ENCODE peak calls at places on chromosomes 13 and 19, in five cellular contexts. W is CD4-positive, alpha-beta memory T cell; E is heart right ventricle; S is neuronal stem cell; F is coronary artery. R is an unnamed sample.

GRCh38 chr13:109494955-109495354 is 291.4 kb downstream of the IRS2 start:
- DNase-seq in F (no peak), E (no peak), S (no peak), W (no peak), R (no peak)

GRCh38 chr13:50999641-51000040 is 90.0 kb downstream of the RNASEH2B start:
- DNase-seq in S (no peak), W (no peak), E (no peak), F (no peak), R (no peak)

GRCh38 chr13:39266426-39266825 is 228.2 kb downstream of the NHLRC3 start:
- DNase-seq in F (no peak), S (no peak), W (no peak), E (no peak), R (no peak)

GRCh38 chr19:1591421-1592022 is 1.1 kb downstream of the MBD3 start:
- DNase-seq in F (peak; percentile 72), E (no peak), S (no peak), W (no peak), R (peak; percentile 36)

GRCh38 chr19:10269333-10270179 is 1.4 kb upstream of the ICAM1 start:
- DNase-seq in W (peak; percentile 85), F (peak; percentile 89), E (peak; percentile 89), S (peak; percentile 69), R (peak; percentile 77)

GRCh38 chr13:36998624-36999041 is 507 bp downstream of the ALG5 start:
- DNase-seq in W (no peak), F (peak; percentile 77), S (no peak), E (peak; percentile 26), R (peak; percentile 19)

GRCh38 chr19:23095406-23095805 is 21.4 kb upstream of the ZNF730 start:
- DNase-seq in F (no peak), W (no peak), E (no peak), S (no peak), R (no peak)

GRCh38 chr13:36713842-36714241 is 40.0 kb downstream of the SERTM1 start:
- DNase-seq in S (no peak), E (no peak), F (no peak), W (no peak), R (no peak)

GRCh38 chr19:35353635-35354034 is 4.6 kb upstream of the FFAR3 start:
- DNase-seq in E (no peak), S (no peak), F (no peak), W (no peak), R (no peak)

GRCh38 chr13:51635137-51635878 is 51.0 kb downstream of the WDFY2 start:
- DNase-seq in E (no peak), S (no peak), W (no peak), F (no peak), R (no peak)

GRCh38 chr19:610801-611505 is 21.3 kb downstream of the HCN2 start:
- DNase-seq in F (no peak), W (peak; percentile 73), S (no peak), E (peak; percentile 76), R (no peak)

GRCh38 chr19:4768934-4769777 is 22.4 kb upstream of the FEM1A start:
- DNase-seq in E (peak; percentile 71), S (peak; percentile 97), W (peak; percentile 81), F (no peak), R (peak; percentile 84)

GRCh38 chr13:77384999-77385398 is 58.1 kb upstream of the MYCBP2 start:
- DNase-seq in S (no peak), W (no peak), F (no peak), E (no peak), R (no peak)

GRCh38 chr19:28541602-28542393 is 671.2 kb downstream of the UQCRFS1 start:
- DNase-seq in W (no peak), F (no peak), E (no peak), S (no peak), R (no peak)

GRCh38 chr19:28541029-28541428 is 671.9 kb downstream of the UQCRFS1 start:
- DNase-seq in W (no peak), F (no peak), S (no peak), E (no peak), R (no peak)

GRCh38 chr19:28544451-28545261 is 668.3 kb downstream of the UQCRFS1 start:
- DNase-seq in S (no peak), E (no peak), W (no peak), F (no peak), R (no peak)

GRCh38 chr19:28542394-28543243 is 670.3 kb downstream of the UQCRFS1 start:
- DNase-seq in W (no peak), F (no peak), S (no peak), E (no peak), R (no peak)

DNA sequence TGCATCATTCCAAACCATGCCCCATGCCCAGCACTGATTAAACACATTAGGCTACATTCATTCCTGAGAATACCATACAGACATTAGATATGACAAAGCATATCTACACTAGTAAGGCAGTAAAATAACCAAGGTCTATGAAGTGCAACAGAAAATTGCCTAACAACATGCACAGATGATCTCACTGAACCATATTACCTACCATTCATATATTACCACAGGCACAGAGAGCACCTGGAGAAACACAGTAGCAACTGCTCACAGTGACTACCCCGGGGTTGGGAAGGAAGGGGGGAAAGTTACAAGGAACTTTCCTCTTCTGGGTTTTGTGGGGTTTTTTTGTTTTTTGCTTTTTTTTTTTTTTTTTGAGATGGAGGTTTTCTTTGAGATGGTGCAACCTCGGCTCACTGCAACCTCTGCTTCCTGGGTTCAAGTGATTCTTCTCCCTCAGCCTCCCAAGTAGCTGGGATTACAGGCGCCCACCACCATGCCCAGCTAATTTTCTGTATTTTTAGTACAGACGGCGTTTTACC is 669.6 kb downstream of the UQCRFS1 start:
- DNase-seq in E (no peak), S (no peak), F (no peak), W (no peak), R (no peak)
- H3K27ac ChIP-seq in E (no peak overlapping the region), S (no peak overlapping the region), F (no peak overlapping the region), W (no peak overlapping the region), R (no peak overlapping the region)

GRCh38 chr13:31891472-31891871 is 140.1 kb upstream of the FRY start:
- DNase-seq in W (no peak), E (no peak), F (no peak), S (no peak), R (peak; percentile 25)

GRCh38 chr13:31895687-31896086 is 135.9 kb upstream of the FRY start:
- DNase-seq in F (no peak), S (no peak), E (no peak), W (no peak), R (no peak)

GRCh38 chr13:31898383-31899071 is 133.0 kb upstream of the FRY start:
- DNase-seq in S (no peak), E (no peak), W (peak; percentile 12), F (no peak), R (no peak)

GRCh38 chr13:31894931-31895330 is 136.6 kb upstream of the FRY start:
- DNase-seq in S (no peak), E (no peak), F (no peak), W (no peak), R (no peak)

DNA sequence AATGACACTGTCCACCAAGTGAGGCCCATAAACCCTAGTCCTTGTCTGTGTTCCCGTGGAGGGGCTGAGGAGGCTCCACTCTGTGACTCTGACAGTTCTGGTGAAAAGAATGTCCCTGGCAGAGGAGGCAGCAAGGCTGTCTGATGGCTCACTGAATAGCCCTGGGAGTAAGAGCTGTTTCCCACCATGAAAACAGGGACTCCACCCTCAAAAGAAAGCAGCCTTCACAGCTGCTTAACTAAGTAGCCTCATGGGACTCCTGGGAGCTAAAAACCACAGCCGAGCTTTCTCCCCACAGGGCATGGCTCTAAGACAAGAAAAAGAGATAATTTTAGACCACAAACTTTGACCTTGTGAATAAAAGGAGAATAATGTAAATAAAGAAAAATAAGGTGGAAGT is 135.1 kb upstream of the FRY start:
- DNase-seq in F (peak; percentile 81), W (no peak), S (no peak), E (peak; percentile 19), R (no peak)
- H3K27ac ChIP-seq in F (peak overlapping the region; percentile 62), W (no peak overlapping the region), S (no peak overlapping the region), E (peak overlapping the region; percentile 80), R (no peak overlapping the region)

GRCh38 chr13:79525051-79525450 is 44.1 kb downstream of the NDFIP2 start:
- DNase-seq in W (no peak), F (no peak), E (no peak), S (no peak), R (no peak)

GRCh38 chr13:79525458-79525857 is 44.5 kb downstream of the NDFIP2 start:
- DNase-seq in S (no peak), E (no peak), F (no peak), W (no peak), R (no peak)

GRCh38 chr13:79519252-79519651 is 38.3 kb downstream of the NDFIP2 start:
- DNase-seq in W (no peak), F (no peak), S (no peak), E (no peak), R (no peak)

GRCh38 chr13:79527698-79528097 is 46.7 kb downstream of the NDFIP2 start:
- DNase-seq in S (no peak), W (no peak), E (no peak), F (no peak), R (no peak)

GRCh38 chr13:79522583-79522982 is 41.6 kb downstream of the NDFIP2 start:
- DNase-seq in S (no peak), F (no peak), E (no peak), W (no peak), R (no peak)
- H3K27ac ChIP-seq in S (no peak overlapping the region), F (no peak overlapping the region), E (no peak overlapping the region), W (no peak overlapping the region), R (no peak overlapping the region)

DNA sequence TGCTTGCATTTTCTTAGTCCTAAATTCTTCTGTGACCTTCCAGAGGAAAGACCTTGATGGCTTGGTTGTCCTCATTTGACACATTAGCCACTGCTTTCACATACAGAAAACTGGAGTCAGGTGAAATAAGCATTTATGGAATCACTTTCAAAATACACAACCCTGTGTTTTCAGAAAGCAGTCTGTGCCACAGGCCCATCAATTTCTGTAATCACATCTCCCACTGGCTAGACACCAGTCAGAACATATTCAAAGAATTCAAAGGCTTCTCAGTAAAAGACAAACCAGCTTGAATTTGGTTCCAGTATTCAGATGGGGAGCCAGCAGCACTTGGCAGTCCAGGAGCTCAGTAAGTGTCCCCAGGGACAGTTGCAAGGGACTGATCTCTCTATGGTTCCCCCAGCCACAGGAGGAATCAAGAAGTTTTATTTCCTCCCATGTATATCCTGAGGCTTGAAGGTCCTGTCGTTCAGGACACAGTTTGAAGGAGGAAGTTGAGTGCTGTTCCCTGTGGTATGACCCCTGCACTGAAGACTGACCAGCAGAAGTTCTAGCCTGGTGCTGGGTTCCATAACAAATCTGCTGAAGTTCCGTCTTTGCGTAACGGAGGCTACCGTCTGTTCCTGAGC is 214.3 kb downstream of the FOXO1 start:
- DNase-seq in F (no peak), S (no peak), E (no peak), W (no peak), R (no peak)
- H3K27ac ChIP-seq in F (peak overlapping the region; percentile 32), S (no peak overlapping the region), E (no peak overlapping the region), W (no peak overlapping the region), R (peak overlapping the region; percentile 27)

R was measured in thyroid gland.